ENCODE peak calls at places on chromosome 16, in nine cellular contexts. G is NCI-H2081; K is AG10803; P is Calu3; R is kidney tubule cell; H is stimulated activated CD4-positive, alpha-beta T cell treated with anti-CD3 and anti-CD28 coated beads, Interleukin-1b, Interleukin-23, amount 100 ng/mL, for 48 hours; V is activated CD8-positive, alpha-beta memory T cell treated with anti-CD3 and anti-CD28 coated beads, Interleukin-2, amount 50 U/mL, for 48 hours; Q is HT-29; U is cerebellar cortex. L is an unnamed sample.

GRCh38 chr16:65781363-65781762 is 585.1 kb upstream of the CDH5 start:
- DNase-seq in G (no peak), K (no peak), P (no peak), R (no peak), H (no peak), V (no peak), Q (no peak), U (no peak), L (no peak)

GRCh38 chr16:84225571-84225970 is 14.2 kb downstream of the KCNG4 start:
- DNase-seq in G (no peak), K (no peak), P (no peak), R (no peak), H (no peak), V (no peak), Q (no peak), U (no peak), L (no peak)

GRCh38 chr16:75197522-75198134 is 9.3 kb downstream of the CTRB2 start:
- DNase-seq in G (no peak), K (no peak), P (no peak), R (no peak), H (no peak), V (no peak), Q (no peak), U (no peak), L (no peak)

GRCh38 chr16:89051521-89052166 is 42.0 kb upstream of the ACSF3 start:
- DNase-seq in G (no peak), K (no peak), P (no peak), R (no peak), H (no peak), V (no peak), Q (no peak), U (no peak), L (peak; percentile 9)

GRCh38 chr16:57115504-57116182 is 23.3 kb downstream of the CPNE2 start:
- DNase-seq in G (peak; percentile 20), K (no peak), P (no peak), R (no peak), H (no peak), V (no peak), Q (no peak), U (peak; percentile 18), L (no peak)

GRCh38 chr16:85286970-85287814 is 174.9 kb upstream of the CIBAR2 start:
- DNase-seq in G (no peak), K (peak; percentile 48), P (no peak), R (no peak), H (no peak), V (no peak), Q (no peak), U (peak; percentile 80), L (no peak)

GRCh38 chr16:20898938-20899502 is 1.1 kb downstream of the DCUN1D3 start:
- DNase-seq in G (no peak), K (peak; percentile 90), P (no peak), R (peak; percentile 84), H (no peak), V (no peak), Q (no peak), U (peak; percentile 18), L (no peak)

GRCh38 chr16:71489122-71489521 is at the start of gene ZNF19:
- DNase-seq in G (no peak), K (no peak), P (no peak), R (no peak), H (no peak), V (no peak), Q (no peak), U (no peak), L (no peak)

GRCh38 chr16:67169642-67170167 is 633 bp upstream of the NOL3 start:
- DNase-seq in G (no peak), K (no peak), P (peak; percentile 41), R (peak; percentile 22), H (no peak), V (peak; percentile 81), Q (peak; percentile 23), U (peak; percentile 81), L (no peak)

GRCh38 chr16:20301840-20302239 is 25.5 kb downstream of the GP2 start:
- DNase-seq in G (no peak), K (no peak), P (no peak), R (peak; percentile 27), H (no peak), V (no peak), Q (no peak), U (no peak), L (no peak)

GRCh38 chr16:53449816-53450517 is 15.7 kb downstream of the RBL2 start:
- DNase-seq in G (no peak), K (no peak), P (no peak), R (no peak), H (no peak), V (no peak), Q (no peak), U (no peak), L (no peak)

GRCh38 chr16:66440271-66440802 is 13.2 kb downstream of the BEAN1 start:
- DNase-seq in G (no peak), K (no peak), P (no peak), R (no peak), H (no peak), V (no peak), Q (no peak), U (no peak), L (no peak)

GRCh38 chr16:46789499-46790414 is 41.2 kb downstream of the C16orf87 start:
- DNase-seq in G (peak; percentile 20), K (peak; percentile 55), P (peak; percentile 84), R (peak; percentile 60), H (peak; percentile 83), V (peak; percentile 88), Q (peak; percentile 69), U (peak; percentile 52), L (peak; percentile 14)

GRCh38 chr16:53022374-53022773 is 30.3 kb downstream of the CHD9NB start:
- DNase-seq in G (peak; percentile 50), K (peak; percentile 49), P (peak; percentile 71), R (peak; percentile 53), H (no peak), V (no peak), Q (peak; percentile 69), U (peak; percentile 76), L (peak; percentile 2)

GRCh38 chr16:47732806-47733150 is 271.6 kb downstream of the PHKB start:
- DNase-seq in G (no peak), K (peak; percentile 90), P (no peak), R (no peak), H (peak; percentile 50), V (no peak), Q (no peak), U (no peak), L (no peak)

GRCh38 chr16:55842369-55843104 is 9.6 kb upstream of the CES1 start:
- DNase-seq in G (peak; percentile 27), K (peak; percentile 42), P (peak; percentile 47), R (peak; percentile 44), H (no peak), V (no peak), Q (peak; percentile 58), U (peak; percentile 60), L (no peak)

GRCh38 chr16:68077866-68078725 is 7.1 kb upstream of the NFATC3 start:
- DNase-seq in G (no peak), K (no peak), P (no peak), R (no peak), H (no peak), V (no peak), Q (no peak), U (no peak), L (no peak)

GRCh38 chr16:31819948-31820347 is 53.7 kb upstream of the ZNF267 start:
- DNase-seq in G (no peak), K (no peak), P (no peak), R (no peak), H (no peak), V (no peak), Q (no peak), U (no peak), L (no peak)

GRCh38 chr16:24609740-24610420 is 70.5 kb downstream of the RBBP6 start:
- DNase-seq in G (peak; percentile 36), K (peak; percentile 60), P (peak; percentile 55), R (peak; percentile 65), H (peak; percentile 10), V (peak; percentile 58), Q (peak; percentile 26), U (peak; percentile 79), L (peak; percentile 70)

GRCh38 chr16:10343124-10343760 is 42.6 kb upstream of the ATF7IP2 start:
- DNase-seq in G (no peak), K (no peak), P (no peak), R (no peak), H (no peak), V (no peak), Q (no peak), U (no peak), L (no peak)

GRCh38 chr16:89581045-89581695 is 5.6 kb downstream of the CPNE7 start:
- DNase-seq in G (no peak), K (peak; percentile 96), P (peak; percentile 77), R (peak; percentile 97), H (no peak), V (no peak), Q (no peak), U (no peak), L (no peak)

GRCh38 chr16:84692451-84692850 is 7.3 kb upstream of the USP10 start:
- DNase-seq in G (no peak), K (no peak), P (no peak), R (no peak), H (no peak), V (no peak), Q (no peak), U (no peak), L (no peak)

GRCh38 chr16:68296693-68297092 is 14.1 kb downstream of the SLC7A6OS start:
- DNase-seq in G (no peak), K (no peak), P (no peak), R (no peak), H (no peak), V (no peak), Q (no peak), U (no peak), L (no peak)

GRCh38 chr16:74448990-74449389 is 27.7 kb upstream of the CLEC18B start:
- DNase-seq in G (no peak), K (peak; percentile 95), P (peak; percentile 45), R (peak; percentile 91), H (no peak), V (no peak), Q (peak; percentile 72), U (no peak), L (no peak)

GRCh38 chr16:70661918-70662641 is 15.7 kb downstream of the IL34 start:
- DNase-seq in G (no peak), K (no peak), P (no peak), R (no peak), H (no peak), V (no peak), Q (no peak), U (peak; percentile 59), L (no peak)

GRCh38 chr16:24253192-24253591 is 2.9 kb upstream of the CACNG3 start:
- DNase-seq in G (no peak), K (peak; percentile 24), P (peak; percentile 27), R (peak; percentile 55), H (peak; percentile 43), V (peak; percentile 57), Q (peak; percentile 68), U (peak; percentile 66), L (no peak)

GRCh38 chr16:67241008-67241900 is 6.0 kb downstream of the FHOD1 start:
- DNase-seq in G (no peak), K (peak; percentile 90), P (peak; percentile 43), R (peak; percentile 94), H (no peak), V (no peak), Q (peak; percentile 46), U (no peak), L (no peak)

GRCh38 chr16:2663553-2664521 is 18.5 kb upstream of the KCTD5 start:
- DNase-seq in G (no peak), K (peak; percentile 66), P (peak; percentile 15), R (peak; percentile 26), H (peak; percentile 60), V (peak; percentile 57), Q (peak; percentile 62), U (no peak), L (no peak)

GRCh38 chr16:64654137-64654652 is 467.7 kb downstream of the CDH11 start:
- DNase-seq in G (no peak), K (peak; percentile 47), P (no peak), R (no peak), H (no peak), V (no peak), Q (no peak), U (no peak), L (no peak)

GRCh38 chr16:75909746-75910145 is 183.5 kb upstream of the CPHXL start:
- DNase-seq in G (no peak), K (no peak), P (no peak), R (no peak), H (no peak), V (no peak), Q (no peak), U (no peak), L (no peak)